ENCODE peak calls at places on chromosome 19, in four cellular contexts. K is heart left ventricle, I is tibial nerve, C is K562. F is an unnamed sample.

GRCh38 chr19:53102186-53102585 is 1.0 kb downstream of the ZNF160 start:
- DNase-seq in K (no peak), I (no peak), C (peak), F (no peak)

GRCh38 chr19:55913643-55914268 is 18.4 kb downstream of the NLRP13 start:
- DNase-seq in K (no peak), I (no peak), C (peak), F (no peak)

GRCh38 chr19:29528946-29529645 is 3.3 kb downstream of the VSTM2B start:
- DNase-seq in I (no peak), C (no peak), K (no peak), F (no peak)

GRCh38 chr19:52191951-52192350 is 2.1 kb downstream of the PPP2R1A start:
- DNase-seq in K (peak), C (no peak), I (no peak), F (no peak)

GRCh38 chr19:30861896-30862295 is 487.3 kb downstream of the TSHZ3 start:
- DNase-seq in C (no peak), K (no peak), I (no peak), F (no peak)

GRCh38 chr19:32914879-32915278 is 45.3 kb upstream of the SLC7A9 start:
- DNase-seq in K (no peak), C (no peak), I (no peak), F (no peak)

GRCh38 chr19:51333836-51334460 is 8.0 kb downstream of the VSIG10L start:
- DNase-seq in I (no peak), K (no peak), C (peak), F (no peak)

GRCh38 chr19:4911314-4911713 is 2.0 kb downstream of the UHRF1 start:
- DNase-seq in C (no peak), I (no peak), K (no peak), F (no peak)

GRCh38 chr19:44346556-44346955 is 9.9 kb downstream of the ZNF112 start:
- DNase-seq in C (no peak), I (no peak), K (no peak), F (no peak)

GRCh38 chr19:49439841-49440240 is 1.5 kb downstream of the SLC17A7 start:
- DNase-seq in I (no peak), K (no peak), C (no peak), F (no peak)
- H3K27ac ChIP-seq in I (no peak), K (no peak), C (no peak), F (no peak)

GRCh38 chr19:507286-508203 is at the start of gene TPGS1:
- DNase-seq in K (peak), I (peak), C (peak), F (peak)
- TF ChIP-seq POLR2A in K (no peak), I (no peak), C (peak), F (peak)

DNA sequence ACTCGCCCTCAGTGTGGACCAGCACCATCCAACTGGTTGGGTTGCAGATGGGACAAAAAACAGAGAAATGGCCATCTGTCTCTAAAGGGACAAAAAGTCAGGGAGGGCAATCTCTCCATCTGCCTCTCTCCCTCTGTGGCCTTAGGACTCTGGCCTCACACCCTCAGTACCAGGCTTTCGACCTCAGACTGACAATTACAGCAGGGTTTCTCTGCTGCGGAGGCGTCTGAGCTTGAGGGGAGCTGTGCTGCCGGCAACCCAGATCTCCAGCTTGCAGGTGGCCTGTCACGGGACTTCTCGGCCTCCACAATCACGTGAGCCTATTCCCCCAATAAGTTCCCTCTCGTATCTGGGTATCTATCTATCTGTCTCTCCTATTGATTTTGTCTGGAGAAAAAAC is 27.7 kb downstream of the MLLT1 start:
- DNase-seq in C (no peak), K (no peak), I (no peak), F (no peak)
- H3K27ac ChIP-seq in C (no peak), K (no peak), I (no peak), F (no peak)

DNA sequence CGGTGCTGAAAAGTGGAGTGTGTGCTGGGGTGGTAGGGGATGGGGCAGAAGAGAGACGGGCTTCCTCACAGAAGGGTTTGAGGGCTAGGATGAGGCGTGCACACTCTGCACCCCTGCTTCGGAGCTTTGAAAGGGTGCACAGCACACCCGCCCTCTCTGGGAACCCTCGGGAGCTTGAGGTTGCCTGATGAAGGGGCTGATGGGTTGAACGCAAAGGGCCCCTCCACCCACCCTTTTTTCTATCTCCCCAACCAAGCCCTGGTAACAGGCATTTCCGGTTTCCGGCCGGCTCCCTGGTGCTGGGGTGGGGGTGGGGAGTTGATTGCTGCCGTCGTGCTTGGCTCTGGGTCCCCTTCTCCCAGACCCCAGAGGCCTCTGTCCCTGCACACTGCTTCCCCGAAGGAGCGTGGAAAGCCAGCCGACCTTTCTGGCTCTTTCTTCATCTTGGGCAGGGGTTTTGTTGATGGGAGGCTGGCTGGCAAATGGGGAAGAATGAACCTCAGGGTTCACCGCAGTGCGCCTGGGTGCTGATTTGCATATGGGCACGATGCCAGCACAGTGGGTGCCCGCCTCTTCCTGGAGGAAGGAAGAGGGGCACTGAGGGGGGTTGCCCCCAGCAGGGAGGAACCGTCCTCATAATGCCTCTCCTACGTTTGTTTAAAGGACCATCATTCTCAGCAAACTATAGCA is 29.0 kb downstream of the VAV1 start:
- DNase-seq in C (peak), K (peak), I (peak), F (peak)
- TF ChIP-seq POLR2A in C (no peak), K (no peak), I (no peak), F (no peak)

GRCh38 chr19:42275103-42275502 is 6.1 kb downstream of the CIC start:
- DNase-seq in I (no peak), C (no peak), K (no peak), F (peak)
- H3K27ac ChIP-seq in I (no peak), C (no peak), K (no peak), F (no peak)

DNA sequence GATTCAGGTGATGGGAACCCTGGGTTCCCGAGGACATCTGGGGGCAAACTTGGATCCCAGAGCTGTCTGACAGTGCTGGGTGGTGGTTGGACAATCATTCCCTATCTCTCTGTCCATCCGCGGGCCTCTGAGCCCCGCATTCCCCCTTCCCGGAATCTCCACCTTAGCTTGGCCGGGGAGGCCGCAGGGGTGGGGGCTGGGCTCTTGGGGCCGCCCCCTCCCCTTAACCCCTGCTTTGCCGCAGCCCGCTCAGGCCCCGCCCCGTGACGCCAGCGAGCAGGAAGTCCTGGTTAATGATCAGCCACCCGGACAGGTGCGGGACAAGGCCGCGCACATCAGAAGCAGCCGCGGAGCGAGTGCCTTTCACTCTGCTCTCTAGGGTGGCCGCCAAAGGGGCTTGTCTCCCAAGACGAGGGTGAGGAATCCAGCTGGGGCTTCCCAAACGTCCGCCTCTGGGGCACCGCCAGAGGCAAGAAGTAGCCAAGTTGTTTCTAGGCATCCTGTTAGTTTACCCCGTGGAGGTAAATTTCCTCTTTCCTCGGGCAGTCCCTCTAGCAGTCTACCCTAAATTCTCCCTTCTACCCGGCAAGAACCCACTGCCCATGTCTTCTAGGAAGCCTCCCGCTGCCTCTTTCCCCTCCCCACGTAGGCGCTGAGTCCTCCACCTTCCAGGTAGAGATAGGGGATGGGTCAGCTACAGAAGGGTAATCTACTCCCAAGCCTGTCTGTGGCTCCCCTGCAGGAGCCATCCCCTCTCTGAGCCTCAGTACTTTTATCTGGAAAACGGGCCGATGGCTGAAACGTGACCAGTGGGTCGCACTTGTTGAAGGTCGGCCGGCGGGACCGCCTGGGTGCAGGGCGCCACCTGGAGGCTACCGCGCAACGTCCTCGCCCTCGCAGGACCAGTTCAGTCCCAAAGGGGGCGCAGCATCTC is 3.0 kb downstream of the IRF2BP1 start:
- DNase-seq in K (peak), C (peak), I (peak), F (peak)
- TF ChIP-seq POLR2A in K (no peak), C (peak), I (no peak), F (peak)

DNA sequence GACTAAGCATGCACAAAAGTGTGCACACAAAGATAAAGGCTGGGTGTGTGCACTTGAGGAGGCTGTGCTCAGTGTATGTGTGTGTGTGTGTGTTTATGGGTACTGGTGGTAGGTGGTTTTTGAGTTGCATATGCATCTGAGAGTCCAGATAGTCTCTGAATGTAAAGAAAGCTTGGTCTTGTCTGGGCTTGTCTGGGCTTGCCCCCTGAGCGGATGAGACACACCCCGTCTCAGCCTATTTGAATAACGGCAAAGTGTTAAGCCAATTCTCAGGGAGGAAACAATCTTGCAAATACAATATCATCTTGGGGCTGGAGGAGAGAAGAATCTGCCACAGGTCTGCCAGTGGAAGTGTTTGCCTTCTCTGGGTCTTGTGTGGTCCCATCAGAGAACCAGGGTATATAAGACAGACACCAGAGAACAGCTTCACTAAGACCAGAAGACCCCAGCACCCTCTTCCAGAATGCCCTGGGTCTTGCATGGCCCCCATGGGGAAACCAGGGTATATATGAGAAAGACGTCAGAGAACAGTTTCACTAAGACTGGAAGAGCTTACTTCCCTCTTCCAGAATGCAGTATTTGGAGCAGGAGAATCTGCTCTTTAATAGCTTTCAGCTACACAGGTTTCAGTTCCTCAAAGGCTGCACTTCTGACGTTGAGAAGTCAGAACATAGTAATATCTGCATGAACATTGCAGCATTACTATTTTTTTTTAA is 13.4 kb downstream of the CD70 start:
- DNase-seq in C (peak), I (no peak), K (no peak), F (no peak)
- H3K27ac ChIP-seq in C (peak), I (no peak), K (no peak), F (no peak)

DNA sequence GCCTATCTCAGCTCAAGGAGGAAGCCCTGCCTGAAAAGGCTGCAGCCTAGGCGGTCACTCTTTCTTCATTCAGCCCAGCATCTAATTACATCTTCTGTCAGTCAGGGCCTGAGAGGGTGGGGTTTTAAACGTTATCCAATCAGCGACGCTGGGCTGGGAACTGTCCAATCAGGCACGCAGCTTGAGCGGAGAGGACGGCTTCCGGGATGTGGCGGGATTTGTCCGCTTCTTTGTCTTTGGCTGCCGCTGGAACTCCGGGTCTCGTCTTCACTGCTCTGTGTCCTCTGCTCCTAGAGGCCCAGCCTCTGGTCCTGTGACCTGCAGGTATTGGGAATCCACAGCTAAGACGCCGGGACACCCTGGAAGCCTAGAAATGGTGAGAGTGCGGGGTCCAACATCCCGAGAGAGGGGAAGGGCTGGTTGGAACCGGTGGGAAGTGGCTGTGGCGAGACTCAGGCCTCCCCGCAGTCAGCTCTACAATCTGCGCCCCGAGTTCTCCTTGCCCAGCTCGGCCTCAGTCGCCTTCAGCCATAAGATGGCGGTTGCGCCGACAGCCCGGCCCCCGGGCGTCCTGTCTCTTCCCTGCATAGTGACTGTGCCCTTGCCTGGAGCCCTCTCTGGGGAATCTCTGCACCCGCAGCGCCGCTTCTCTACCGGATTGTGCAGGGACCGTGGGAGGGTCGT is at the start of gene ZNF738:
- DNase-seq in C (peak), I (peak), K (peak), F (peak)
- TF ChIP-seq POLR2A in C (peak), I (no peak), K (no peak), F (no peak)